ENCODE peak calls at places on chromosomes 12 and 14, in four cellular contexts. L, M, Z and U are unnamed samples.

GRCh38 chr12:28759334-28759733 is 389.7 kb upstream of the FAR2 start:
- DNase-seq in L (peak), M (no peak), Z (no peak), U (no peak)

GRCh38 chr12:52032431-52032796 is 18.8 kb upstream of the NR4A1 start:
- DNase-seq in L (peak), M (no peak), Z (peak), U (peak)

GRCh38 chr14:91294153-91294552 is 49.6 kb upstream of the GPR68 start:
- DNase-seq in L (no peak), M (no peak), Z (no peak), U (no peak)

GRCh38 chr14:99029150-99029915 is 242.7 kb downstream of the BCL11B start:
- DNase-seq in L (no peak), M (no peak), Z (no peak), U (no peak)

GRCh38 chr12:5499566-5500325 is 67.8 kb downstream of the NTF3 start:
- DNase-seq in L (peak), M (no peak), Z (no peak), U (no peak)

GRCh38 chr12:118025168-118025567 is 8.7 kb downstream of the RFC5 start:
- DNase-seq in L (no peak), M (no peak), Z (no peak), U (no peak)

GRCh38 chr14:85195872-85196477 is 334.0 kb upstream of the FLRT2 start:
- DNase-seq in L (no peak), M (no peak), Z (no peak), U (no peak)

GRCh38 chr12:29611906-29612305 is 114.4 kb upstream of the OVCH1 start:
- DNase-seq in L (peak), M (no peak), Z (no peak), U (peak)

GRCh38 chr12:109082751-109083150 is 10.5 kb downstream of the ALKBH2 start:
- DNase-seq in L (no peak), M (no peak), Z (no peak), U (no peak)

GRCh38 chr14:98070521-98070920 is 1201.5 kb downstream of the BCL11B start:
- DNase-seq in L (no peak), M (no peak), Z (no peak), U (no peak)

GRCh38 chr12:89351489-89352241 is 636 bp downstream of the DUSP6 start:
- DNase-seq in L (peak), M (peak), Z (peak), U (no peak)

GRCh38 chr14:24774167-24774915 is 140.4 kb upstream of the GZMB start:
- DNase-seq in L (no peak), M (no peak), Z (no peak), U (no peak)

GRCh38 chr14:104974665-104975390 is 3.3 kb downstream of the AHNAK2 start:
- DNase-seq in L (no peak), M (no peak), Z (peak), U (no peak)

GRCh38 chr12:46387697-46388096 is 15.1 kb upstream of the SLC38A2 start:
- DNase-seq in L (peak), M (no peak), Z (no peak), U (no peak)

GRCh38 chr14:86310148-86310547 is 780.2 kb downstream of the FLRT2 start:
- DNase-seq in L (no peak), M (no peak), Z (no peak), U (no peak)

GRCh38 chr12:750356-751191 is 1.8 kb upstream of the WNK1 start:
- DNase-seq in L (no peak), M (no peak), Z (peak), U (no peak)

GRCh38 chr12:118682656-118683055 is 298.7 kb upstream of the SRRM4 start:
- DNase-seq in L (no peak), M (no peak), Z (no peak), U (no peak)

GRCh38 chr14:34237677-34238076 is 224.4 kb downstream of the SPTSSA start:
- DNase-seq in L (no peak), M (no peak), Z (no peak), U (no peak)

GRCh38 chr12:69653703-69654102 is 43.0 kb upstream of the LRRC10 start:
- DNase-seq in L (no peak), M (no peak), Z (no peak), U (no peak)

GRCh38 chr14:98018626-98019025 is 1221.4 kb downstream of the VRK1 start:
- DNase-seq in L (no peak), M (no peak), Z (no peak), U (no peak)

GRCh38 chr12:63989301-63989845 is 144.9 kb downstream of the SRGAP1 start:
- DNase-seq in L (peak), M (no peak), Z (peak), U (peak)